ENCODE peak calls at places on chromosomes 6 and 20, in five cellular contexts. K is left ventricle myocardium inferior, S is pancreas, Z is HCT116, G is breast epithelium. J is an unnamed sample.

GRCh38 chr20:10157539-10157938 is 61.1 kb upstream of the SNAP25 start:
- DNase-seq in Z (no peak), G (no peak), S (no peak), K (no peak), J (no peak)

GRCh38 chr6:73565767-73566485 is 45.1 kb upstream of the EEF1A1 start:
- DNase-seq in S (no peak), Z (no peak), G (no peak), K (no peak), J (no peak)

GRCh38 chr20:50335105-50335504 is 144.5 kb downstream of the CEBPB start:
- DNase-seq in K (no peak), S (no peak), G (peak), Z (peak), J (no peak)

GRCh38 chr6:16045238-16045637 is 83.6 kb upstream of the MYLIP start:
- DNase-seq in Z (no peak), K (no peak), G (no peak), S (no peak), J (no peak)

GRCh38 chr6:160428069-160428430 is 79.9 kb downstream of the SLC22A3 start:
- DNase-seq in Z (no peak), G (peak), K (peak), S (peak), J (no peak)

GRCh38 chr6:77015350-77015749 is 447.9 kb downstream of the HTR1B start:
- DNase-seq in S (no peak), K (no peak), G (no peak), Z (no peak), J (no peak)

GRCh38 chr6:106974999-106975698 is 620 bp upstream of the CD24 start:
- DNase-seq in G (peak), Z (no peak), K (peak), S (peak), J (peak)

GRCh38 chr6:4319992-4320683 is 184.8 kb upstream of the ECI2 start:
- DNase-seq in K (no peak), S (no peak), G (no peak), Z (no peak), J (no peak)

GRCh38 chr20:25209911-25210310 is 14.4 kb downstream of the ENTPD6 start:
- DNase-seq in G (no peak), K (no peak), Z (no peak), S (no peak), J (no peak)

GRCh38 chr20:25211273-25211672 is 15.8 kb downstream of the ENTPD6 start:
- DNase-seq in S (no peak), G (no peak), Z (no peak), K (no peak), J (no peak)

GRCh38 chr20:25207960-25208534 is 12.5 kb downstream of the ENTPD6 start:
- DNase-seq in G (no peak), K (no peak), Z (no peak), S (no peak), J (no peak)

GRCh38 chr20:25207149-25207959 is 11.8 kb downstream of the ENTPD6 start:
- DNase-seq in G (peak), Z (no peak), S (no peak), K (no peak), J (no peak)

DNA sequence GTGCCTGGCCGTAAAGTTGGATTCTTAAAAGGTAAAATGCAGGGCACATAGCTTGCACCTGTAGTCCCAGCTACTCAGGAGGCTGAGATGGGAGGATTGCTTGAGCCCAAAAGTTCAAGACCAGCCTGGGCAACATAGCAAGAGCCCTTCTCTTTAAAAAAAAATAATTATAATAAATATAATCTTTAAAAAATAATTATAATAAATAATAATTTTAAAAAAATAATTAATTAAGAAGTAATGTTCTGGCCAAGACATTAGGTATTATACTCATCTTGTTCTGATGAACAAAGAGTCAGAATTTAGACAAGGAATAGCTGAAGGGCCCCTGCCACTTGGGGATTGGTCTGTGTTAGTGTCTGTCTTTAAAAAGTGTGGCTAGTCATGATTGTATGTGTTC is 13.9 kb downstream of the ENTPD6 start:
- DNase-seq in S (no peak), K (no peak), G (no peak), Z (no peak), J (no peak)
- TF ChIP-seq CTCF in S (no peak), K (no peak), G (no peak), Z (no peak), J (no peak)

DNA sequence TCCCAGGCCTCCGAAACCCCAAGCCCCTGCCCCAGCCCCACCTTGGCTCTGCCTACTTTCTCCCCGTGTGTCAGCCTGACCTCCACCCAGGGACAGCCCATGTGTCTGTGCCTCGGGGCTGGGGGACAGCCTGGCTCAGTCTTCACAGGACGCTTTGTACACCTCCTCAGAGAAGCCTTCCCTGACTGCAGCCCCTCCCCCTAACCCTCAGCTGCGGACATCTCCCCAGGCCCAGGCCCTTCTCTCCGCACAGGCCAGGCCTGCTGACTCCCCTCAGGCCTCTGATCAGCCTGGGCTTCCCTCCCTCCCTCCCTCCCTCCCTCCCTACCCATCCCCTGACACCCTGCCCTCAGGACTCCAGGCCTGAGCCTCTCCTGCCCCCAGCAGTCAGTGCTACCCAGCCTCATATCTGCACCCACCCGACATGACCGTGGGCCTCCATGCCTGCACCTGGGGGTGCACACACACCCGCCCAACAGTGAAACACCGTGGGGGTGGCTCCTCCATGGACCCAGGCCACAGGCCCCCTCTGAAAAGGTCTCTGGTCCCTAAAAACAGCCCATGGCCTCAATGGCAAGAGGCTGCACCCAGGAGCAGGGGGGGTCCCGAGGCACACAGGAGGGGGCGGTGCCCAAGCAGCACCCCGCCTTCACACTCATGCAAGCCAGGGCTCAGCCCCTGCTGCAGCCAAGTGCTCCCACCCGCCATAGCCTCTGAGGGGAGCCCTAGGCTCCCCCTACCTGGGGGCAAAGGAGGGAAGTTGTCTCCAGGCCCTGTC is 12.9 kb downstream of the LAMA5 start:
- DNase-seq in G (no peak), K (no peak), Z (no peak), S (no peak), J (no peak)
- H3K4me3 ChIP-seq in G (no peak), K (peak), Z (no peak), S (no peak), J (no peak)

DNA sequence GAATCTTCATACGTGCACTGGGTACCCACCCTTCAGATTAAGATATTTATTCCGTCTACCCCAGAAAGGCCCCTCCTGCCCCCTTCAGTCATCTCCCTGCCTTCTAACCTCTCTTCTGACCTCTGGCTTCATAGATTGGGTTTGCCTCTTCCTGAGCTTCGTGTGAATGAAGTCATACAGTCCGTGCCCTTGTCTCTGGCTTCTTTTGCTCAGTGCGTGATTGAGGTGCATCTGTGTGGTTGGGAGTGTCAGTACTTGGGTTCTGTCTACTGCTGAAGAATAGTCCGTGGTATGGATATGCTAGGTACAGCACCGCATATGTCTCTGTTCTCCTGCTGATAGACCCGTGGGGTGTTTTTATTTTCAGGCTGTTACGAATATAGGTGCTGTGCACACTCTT is 157.8 kb upstream of the RNF24 start:
- DNase-seq in K (no peak), S (no peak), Z (no peak), G (no peak), J (no peak)
- TF ChIP-seq CTCF in K (no peak), S (no peak), Z (no peak), G (no peak), J (no peak)

DNA sequence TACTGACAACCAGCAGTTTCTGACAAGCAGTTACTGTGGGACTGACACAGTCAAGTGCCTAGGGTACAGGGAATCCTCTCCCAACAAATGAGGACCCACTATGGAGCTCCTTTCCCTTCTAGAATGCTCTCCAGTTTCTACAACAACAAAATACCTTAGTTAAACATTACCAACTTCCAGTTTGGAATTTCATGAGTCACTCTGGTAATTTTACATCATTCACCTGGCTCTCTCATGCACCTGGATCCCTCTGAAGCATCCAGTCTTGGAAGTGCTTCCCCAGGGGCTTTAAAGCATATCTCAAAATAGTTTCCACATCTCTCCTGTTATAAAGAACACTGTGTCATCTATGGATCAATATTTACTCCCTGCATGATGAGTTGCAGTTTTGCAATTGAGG is 286.7 kb upstream of the SPTLC3 start:
- DNase-seq in Z (no peak), S (no peak), G (no peak), K (no peak), J (no peak)
- H3K4me3 ChIP-seq in Z (no peak), S (no peak), G (no peak), K (no peak), J (no peak)

DNA sequence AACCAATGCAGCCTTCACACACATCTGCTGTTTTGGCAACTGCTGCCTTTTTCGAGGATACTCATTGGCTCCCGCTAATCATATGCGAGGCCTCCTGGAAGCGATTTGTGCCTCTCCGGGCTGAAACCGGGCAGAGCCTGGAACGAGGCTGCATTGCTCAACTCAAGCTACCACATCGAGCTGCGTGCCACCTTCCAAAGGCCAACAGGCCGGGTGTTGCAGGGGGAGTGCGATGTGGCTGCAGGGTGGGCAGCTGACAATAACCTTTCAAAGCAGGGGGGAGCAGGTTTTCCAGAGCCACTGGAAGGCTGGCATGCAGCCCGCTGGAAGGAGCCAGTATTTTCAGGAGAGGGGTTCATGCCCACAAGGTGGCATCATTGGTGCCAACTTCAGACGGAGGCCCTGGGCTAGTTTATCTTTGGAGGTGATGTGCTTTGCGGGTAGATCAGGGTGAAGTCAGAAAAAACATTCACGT is 122.6 kb upstream of the IFNGR1 start:
- DNase-seq in G (no peak), Z (no peak), S (peak), K (peak), J (no peak)
- TF ChIP-seq CTCF in G (no peak), Z (peak), S (no peak), K (peak), J (no peak)